ENCODE peak calls at places on chromosomes 13 and 19, in nine cellular contexts. S is kidney, A is heart right ventricle, Y is BE2C, M is fibroblast of pulmonary artery, Z is fibroblast of lung, W is heart left ventricle, L is NB4, T is hepatocyte. K is an unnamed sample.

GRCh38 chr19:16160943-16161560 is 12.3 kb downstream of the CIB3 start:
- DNase-seq in T (peak; percentile 43), W (no peak), Z (peak; percentile 82), S (no peak), L (peak; percentile 78), Y (no peak), A (no peak), M (peak; percentile 40), K (no peak)

GRCh38 chr19:52171321-52172169 is at the start of gene ZNF836:
- DNase-seq in Z (peak; percentile 67), M (peak; percentile 72), W (peak; percentile 92), Y (peak; percentile 83), L (peak; percentile 78), A (peak; percentile 93), S (peak; percentile 96), T (peak; percentile 93), K (peak; percentile 85)

GRCh38 chr19:58356236-58356970 is 3.1 kb upstream of the A1BG start:
- DNase-seq in W (no peak), S (peak; percentile 79), Z (no peak), L (no peak), Y (no peak), T (no peak), A (no peak), M (peak; percentile 49), K (peak; percentile 44)

GRCh38 chr19:2722541-2723344 is 1.6 kb upstream of the DIRAS1 start:
- DNase-seq in L (peak; percentile 79), M (peak; percentile 82), W (peak; percentile 85), A (peak; percentile 66), T (peak; percentile 64), Y (peak; percentile 56), S (peak; percentile 94), Z (peak; percentile 82), K (no peak)

GRCh38 chr13:112926003-112926402 is 43.0 kb upstream of the MCF2L start:
- DNase-seq in Y (no peak), M (no peak), L (no peak), A (no peak), S (no peak), T (no peak), Z (no peak), W (no peak), K (no peak)

GRCh38 chr19:55811340-55811739 is 20.5 kb downstream of the NLRP11 start:
- DNase-seq in Z (no peak), S (no peak), T (no peak), W (no peak), M (no peak), L (no peak), Y (no peak), A (no peak), K (no peak)

GRCh38 chr19:41441321-41441945 is 1.5 kb upstream of the ERICH4 start:
- DNase-seq in S (no peak), T (no peak), A (no peak), Y (no peak), W (peak; percentile 22), Z (no peak), L (no peak), M (no peak), K (no peak)

GRCh38 chr13:87674143-87674772 is 3.1 kb downstream of the SLITRK5 start:
- DNase-seq in A (no peak), Z (no peak), M (no peak), T (no peak), W (no peak), S (peak; percentile 10), Y (no peak), L (no peak), K (peak; percentile 55)

GRCh38 chr13:69761581-69761980 is 346.0 kb upstream of the ATXN8OS start:
- DNase-seq in Z (no peak), T (no peak), Y (no peak), S (no peak), L (no peak), A (no peak), M (no peak), W (no peak), K (no peak)

GRCh38 chr13:93244141-93244917 is 17.7 kb downstream of the GPC6 start:
- DNase-seq in W (no peak), T (peak; percentile 21), L (peak; percentile 15), Z (peak; percentile 78), M (peak; percentile 51), Y (peak; percentile 19), A (no peak), S (no peak), K (no peak)

GRCh38 chr19:33459220-33459619 is 62.4 kb downstream of the PEPD start:
- DNase-seq in Y (no peak), T (no peak), M (no peak), A (no peak), S (no peak), Z (no peak), L (no peak), W (no peak), K (peak; percentile 16)

DNA sequence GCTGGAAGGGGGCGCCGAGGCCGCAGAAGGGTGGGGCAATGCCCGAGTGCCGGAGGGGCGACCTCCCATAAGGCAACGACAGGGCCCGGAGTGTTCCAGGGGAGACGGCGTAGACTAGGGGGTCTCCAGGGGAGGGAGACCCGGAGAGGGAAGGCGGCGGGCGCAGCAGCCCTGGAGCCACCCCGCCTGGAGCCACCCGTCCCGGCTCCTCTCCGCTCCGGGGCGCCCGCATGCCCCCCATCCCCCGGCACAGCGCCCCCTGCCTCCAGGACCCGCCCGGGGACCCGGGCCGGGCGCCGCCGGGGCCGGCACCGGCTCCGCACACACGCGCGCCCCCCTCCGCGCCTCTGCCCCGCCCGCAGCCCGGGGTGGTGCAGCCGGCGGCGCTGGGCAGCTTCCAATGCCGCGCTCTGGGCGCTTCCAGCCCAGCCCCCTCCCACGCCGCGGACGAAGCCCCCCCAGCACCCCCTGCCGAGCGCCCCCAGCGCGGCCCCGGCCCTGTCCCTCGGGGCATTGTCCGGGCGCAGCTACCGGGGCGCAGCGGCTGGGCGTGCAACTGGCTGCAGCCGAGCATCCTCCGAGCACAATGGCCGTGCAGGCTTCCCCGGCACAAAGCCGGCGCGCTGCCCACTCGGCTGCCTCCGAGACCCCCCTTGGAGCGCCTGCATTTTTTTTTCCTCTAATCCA is 519 bp downstream of the PTPRS start:
- DNase-seq in W (no peak), S (no peak), T (peak; percentile 51), A (no peak), Y (peak; percentile 63), M (no peak), L (peak; percentile 32), Z (no peak), K (peak; percentile 73)
- TF ChIP-seq CTCF in W (peak; percentile 19), S (no peak), T (no peak), A (no peak), Y (peak; percentile 5), M (no peak), L (no peak), Z (no peak), K (peak; percentile 17)

GRCh38 chr19:6660930-6661329 is 9.0 kb downstream of the TNFSF14 start:
- DNase-seq in W (no peak), L (no peak), A (no peak), T (no peak), Z (no peak), Y (no peak), M (no peak), S (no peak), K (no peak)
- TF ChIP-seq CTCF in W (no peak), L (no peak), A (no peak), T (no peak), Z (no peak), Y (no peak), M (no peak), S (no peak), K (no peak)

GRCh38 chr13:102724923-102725322 is 30.1 kb upstream of the METTL21C start:
- DNase-seq in W (no peak), T (peak; percentile 22), M (peak; percentile 74), L (peak; percentile 38), S (no peak), A (no peak), Z (peak; percentile 24), Y (no peak), K (no peak)
- TF ChIP-seq CTCF in W (peak; percentile 29), T (peak; percentile 46), M (peak; percentile 43), L (no peak), S (peak; percentile 52), A (peak; percentile 12), Z (peak; percentile 55), Y (peak; percentile 48), K (no peak)

GRCh38 chr19:54648129-54648528 is 14.7 kb upstream of the LILRB4 start:
- DNase-seq in W (no peak), A (no peak), T (no peak), L (no peak), Y (no peak), M (no peak), S (no peak), Z (no peak), K (no peak)
- TF ChIP-seq CTCF in W (no peak), A (no peak), T (no peak), L (no peak), Y (no peak), M (no peak), S (no peak), Z (no peak), K (no peak)

GRCh38 chr13:51220706-51221105 is 1.5 kb upstream of the FAM124A start:
- DNase-seq in L (no peak), Y (no peak), W (no peak), M (no peak), A (no peak), Z (peak; percentile 6), T (no peak), S (no peak), K (no peak)

GRCh38 chr13:51221108-51221507 is 1.1 kb upstream of the FAM124A start:
- DNase-seq in S (no peak), Y (no peak), A (no peak), T (no peak), M (no peak), L (no peak), Z (no peak), W (no peak), K (no peak)

GRCh38 chr13:51223284-51224270 is 1.4 kb downstream of the FAM124A start:
- DNase-seq in Z (no peak), Y (peak; percentile 19), A (peak; percentile 20), M (no peak), S (no peak), L (no peak), W (peak; percentile 36), T (no peak), K (no peak)

GRCh38 chr13:51221674-51222509 is at the start of gene FAM124A:
- DNase-seq in M (no peak), W (peak; percentile 66), S (peak; percentile 75), L (peak; percentile 75), T (peak; percentile 80), Z (peak; percentile 20), A (peak; percentile 36), Y (peak; percentile 77), K (peak; percentile 81)

GRCh38 chr13:51222510-51223283 is 499 bp downstream of the FAM124A start:
- DNase-seq in L (peak; percentile 26), Y (peak; percentile 49), T (peak; percentile 18), Z (peak; percentile 7), M (no peak), A (no peak), S (no peak), W (no peak), K (no peak)
- TF ChIP-seq CTCF in L (no peak), Y (peak; percentile 44), T (no peak), Z (no peak), M (peak; percentile 18), A (peak; percentile 4), S (no peak), W (no peak), K (no peak)